ENCODE peak calls at places on chromosome 3, in nine cellular contexts. K, O, L, R, T, Z, V, U and B are unnamed samples.

GRCh38 chr3:44418549-44418948 is 58.9 kb downstream of the ZNF445 start:
- DNase-seq in K (no peak), R (no peak), L (no peak), U (no peak), O (no peak), T (no peak), Z (no peak), V (no peak), B (no peak)

GRCh38 chr3:119148493-119149180 is 2.7 kb downstream of the TEX55 start:
- DNase-seq in L (no peak), Z (peak), T (peak), R (no peak), O (no peak), V (no peak), K (no peak), U (peak), B (no peak)

GRCh38 chr3:12014613-12015012 is 10.4 kb downstream of the SYN2 start:
- DNase-seq in U (no peak), Z (no peak), K (no peak), L (no peak), V (no peak), T (no peak), O (no peak), R (no peak), B (no peak)

GRCh38 chr3:184380210-184380626 is 364 bp downstream of the CHRD start:
- DNase-seq in V (peak), Z (peak), K (peak), R (peak), T (no peak), O (peak), L (peak), U (peak), B (no peak)

GRCh38 chr3:38566215-38566528 is 70.0 kb downstream of the EXOG start:
- DNase-seq in V (peak), K (peak), R (peak), U (no peak), O (peak), Z (no peak), L (no peak), T (no peak), B (no peak)

GRCh38 chr3:113663324-113663750 is 33.1 kb downstream of the USF3 start:
- DNase-seq in V (no peak), K (no peak), R (no peak), U (no peak), L (no peak), Z (no peak), T (no peak), O (no peak), B (no peak)

GRCh38 chr3:142622447-142622846 is 26.3 kb downstream of the PLS1 start:
- DNase-seq in R (no peak), Z (no peak), O (no peak), V (no peak), U (no peak), K (no peak), T (no peak), L (no peak), B (no peak)

GRCh38 chr3:177358968-177359600 is 161.8 kb upstream of the TBL1XR1 start:
- DNase-seq in U (peak), L (peak), T (no peak), O (peak), Z (peak), K (peak), R (peak), V (peak), B (no peak)

GRCh38 chr3:129070086-129070875 is 9.7 kb downstream of the GP9 start:
- DNase-seq in R (no peak), T (no peak), K (peak), O (no peak), U (no peak), Z (no peak), L (no peak), V (no peak), B (no peak)

GRCh38 chr3:168722091-168722490 is 626.4 kb upstream of the GOLIM4 start:
- DNase-seq in R (no peak), O (no peak), K (no peak), L (no peak), V (no peak), T (peak), U (peak), Z (peak), B (no peak)

GRCh38 chr3:150743508-150743907 is 19.5 kb downstream of the SIAH2 start:
- DNase-seq in R (no peak), O (no peak), V (no peak), K (no peak), Z (peak), T (peak), L (no peak), U (peak), B (no peak)

GRCh38 chr3:38168151-38168987 is 3.0 kb downstream of the OXSR1 start:
- DNase-seq in L (no peak), O (no peak), K (no peak), R (no peak), V (no peak), U (peak), Z (peak), T (peak), B (no peak)

GRCh38 chr3:128278761-128279593 is 125.7 kb downstream of the EEFSEC start:
- DNase-seq in V (peak), R (peak), L (peak), Z (peak), T (peak), K (peak), O (peak), U (peak), B (no peak)

GRCh38 chr3:30934208-30934550 is 39.7 kb upstream of the GADL1 start:
- DNase-seq in T (peak), V (no peak), Z (peak), L (no peak), K (no peak), R (no peak), U (peak), O (no peak), B (no peak)

GRCh38 chr3:171270541-171270940 is 189.7 kb downstream of the TNIK start:
- DNase-seq in V (no peak), U (no peak), T (no peak), Z (no peak), K (no peak), O (no peak), L (no peak), R (no peak), B (no peak)

GRCh38 chr3:31369637-31370036 is 163.1 kb upstream of the STT3B start:
- DNase-seq in R (no peak), L (no peak), K (no peak), U (peak), T (peak), V (no peak), O (no peak), Z (peak), B (no peak)

GRCh38 chr3:102054543-102054942 is 205.2 kb downstream of the NFKBIZ start:
- DNase-seq in L (peak), O (no peak), K (no peak), Z (no peak), T (no peak), V (no peak), R (no peak), U (no peak), B (no peak)

GRCh38 chr3:65030847-65031463 is 343.2 kb upstream of the ADAMTS9 start:
- DNase-seq in Z (peak), U (peak), L (no peak), R (no peak), K (no peak), V (no peak), O (no peak), T (peak), B (no peak)

GRCh38 chr3:42638339-42638842 is 15.1 kb upstream of the ZBTB47 start:
- DNase-seq in T (no peak), O (no peak), R (no peak), L (no peak), Z (peak), V (no peak), U (no peak), K (no peak), B (no peak)

GRCh38 chr3:20561166-20561565 is 375.2 kb upstream of the SGO1 start:
- DNase-seq in U (peak), Z (no peak), L (no peak), V (no peak), T (no peak), K (no peak), O (no peak), R (no peak), B (no peak)

GRCh38 chr3:98811048-98811447 is 47.9 kb downstream of the ST3GAL6 start:
- DNase-seq in L (no peak), T (no peak), R (no peak), Z (no peak), V (no peak), U (no peak), O (no peak), K (no peak), B (no peak)

GRCh38 chr3:129553771-129554170 is 10.8 kb downstream of the H1-8 start:
- DNase-seq in T (no peak), U (no peak), V (no peak), K (peak), Z (no peak), R (no peak), L (no peak), O (no peak), B (no peak)

GRCh38 chr3:53137835-53138446 is 7.7 kb upstream of the RFT1 start:
- DNase-seq in O (no peak), U (no peak), K (no peak), R (no peak), T (no peak), Z (peak), V (no peak), L (no peak), B (no peak)

GRCh38 chr3:128932516-128933212 is 53.2 kb downstream of the ACAD9 start:
- DNase-seq in U (no peak), O (no peak), L (no peak), K (no peak), Z (no peak), R (no peak), V (no peak), T (no peak), B (no peak)

GRCh38 chr3:160400631-160401150 is 1.2 kb downstream of the SMC4 start:
- DNase-seq in K (peak), V (peak), O (peak), Z (peak), T (no peak), L (peak), U (no peak), R (no peak), B (no peak)

GRCh38 chr3:189975376-189975990 is 145.2 kb downstream of the P3H2 start:
- DNase-seq in T (no peak), R (no peak), Z (peak), U (peak), O (no peak), V (no peak), K (no peak), L (no peak), B (no peak)

GRCh38 chr3:11944052-11944673 is 60.0 kb upstream of the SYN2 start:
- DNase-seq in Z (peak), L (no peak), U (no peak), O (no peak), V (no peak), T (peak), R (no peak), K (no peak), B (peak)

GRCh38 chr3:102006812-102007485 is 157.6 kb downstream of the NFKBIZ start:
- DNase-seq in K (no peak), V (peak), U (peak), Z (peak), L (no peak), T (peak), O (no peak), R (peak), B (no peak)

DNA sequence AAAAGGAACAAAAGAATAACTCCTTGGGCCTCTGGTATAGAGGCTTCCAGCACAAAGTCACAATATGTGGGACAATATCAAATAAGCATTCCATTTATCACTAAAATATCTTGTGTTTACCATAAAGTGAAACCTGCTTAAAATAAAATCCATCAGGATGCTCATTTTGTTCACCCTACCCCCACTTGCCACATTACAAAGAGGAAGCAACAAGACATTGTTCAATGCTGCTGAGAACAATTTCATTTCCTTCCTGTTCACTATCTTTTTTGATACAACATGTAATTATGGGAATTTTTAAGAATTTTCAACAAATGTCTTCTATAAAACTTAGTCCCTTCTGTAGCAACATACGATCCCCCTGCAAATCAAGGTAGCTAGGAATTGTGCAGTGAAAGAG is 35.0 kb upstream of the GPR160 start:
- DNase-seq in R (no peak), Z (no peak), V (no peak), U (no peak), L (no peak), K (no peak), O (no peak), T (no peak), B (peak)
- H3K4me3 ChIP-seq in R (no peak), Z (no peak), V (no peak), U (no peak), L (no peak), K (peak), O (peak), T (no peak), B (no peak)

GRCh38 chr3:185732782-185733181 is 92.1 kb downstream of the IGF2BP2 start:
- DNase-seq in V (no peak), U (peak), R (no peak), O (no peak), L (no peak), K (no peak), Z (peak), T (peak), B (no peak)
- H3K4me3 ChIP-seq in V (no peak), U (no peak), R (no peak), O (no peak), L (no peak), K (no peak), Z (peak), T (no peak), B (no peak)

DNA sequence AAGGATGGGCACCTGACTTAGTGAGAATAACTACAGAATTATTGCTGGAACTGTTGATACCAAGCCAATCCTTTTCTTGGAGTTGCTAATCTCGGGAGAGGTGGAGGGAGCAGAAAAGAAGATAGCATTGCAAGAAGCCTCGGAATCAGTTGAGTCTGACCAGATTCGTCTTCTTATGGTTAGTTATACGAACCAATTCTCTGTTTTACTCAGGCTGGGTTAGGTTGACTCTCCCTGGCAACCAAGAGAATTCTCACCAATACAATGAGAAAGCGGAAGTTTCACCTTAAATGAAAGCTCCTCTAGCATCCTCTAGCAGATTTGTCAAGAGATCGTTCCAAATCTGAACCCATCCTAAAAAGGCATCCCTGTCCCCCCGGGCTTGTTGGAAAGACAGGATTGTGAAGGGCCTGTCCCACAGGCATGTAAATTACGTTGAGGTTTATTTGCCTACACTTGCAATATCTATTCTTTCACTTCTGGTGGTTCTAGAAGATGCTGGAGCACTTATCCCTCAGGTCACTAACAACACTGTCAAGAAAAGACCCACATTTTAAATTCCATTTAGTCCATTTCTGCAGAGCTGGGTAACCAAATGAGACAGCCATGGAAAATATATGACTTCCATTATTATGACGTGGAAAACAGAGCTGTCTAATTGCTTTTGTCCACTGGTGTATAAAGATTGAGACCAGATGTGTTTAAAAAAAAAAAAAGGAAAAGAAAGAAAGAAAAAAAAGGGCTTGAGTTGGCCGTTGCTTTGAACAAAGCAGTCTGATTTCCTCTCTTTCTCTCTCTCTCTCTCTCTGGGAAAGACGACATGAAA is 43.3 kb upstream of the UBE2E1 start:
- DNase-seq in L (no peak), O (no peak), U (peak), R (no peak), T (no peak), V (no peak), K (no peak), Z (peak), B (no peak)
- H3K4me3 ChIP-seq in L (peak), O (peak), U (no peak), R (peak), T (no peak), V (no peak), K (peak), Z (peak), B (no peak)

GRCh38 chr3:50208677-50209344 is 3.7 kb downstream of the SLC38A3 start:
- DNase-seq in K (no peak), Z (no peak), T (no peak), R (no peak), U (no peak), L (no peak), O (no peak), V (no peak), B (no peak)
- H3K4me3 ChIP-seq in K (no peak), Z (no peak), T (no peak), R (no peak), U (no peak), L (no peak), O (no peak), V (no peak), B (no peak)

DNA sequence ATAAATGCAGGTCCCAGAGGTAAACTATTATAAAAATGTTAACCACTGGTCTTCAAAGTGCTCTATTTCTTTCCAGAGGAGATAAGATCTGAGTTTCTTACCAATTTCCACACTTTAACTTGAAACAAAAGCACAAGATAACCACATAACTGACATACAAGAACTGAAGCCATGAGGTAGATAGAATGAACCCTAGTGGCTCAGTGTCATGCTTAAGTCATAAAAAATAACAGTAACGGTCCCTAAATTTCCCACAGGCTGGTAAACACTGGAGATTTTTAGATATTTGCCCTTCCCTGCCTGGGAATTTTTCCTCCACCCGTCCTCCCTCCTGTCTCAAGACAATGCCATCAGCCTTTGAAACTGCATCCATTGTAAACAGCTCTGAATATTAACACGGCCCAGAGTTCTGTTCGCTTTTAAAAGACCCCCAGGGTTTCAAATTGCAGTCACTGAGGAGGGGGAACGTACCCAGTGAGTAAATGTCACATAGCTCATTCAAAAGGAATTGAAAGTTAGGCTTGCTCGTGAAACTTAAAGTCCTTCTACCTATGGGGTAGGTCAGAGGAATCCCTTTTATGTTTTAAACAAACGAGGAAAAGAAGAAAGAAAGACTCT is 5.7 kb downstream of the LRIG1 start:
- DNase-seq in K (no peak), L (no peak), T (no peak), Z (no peak), R (no peak), U (peak), V (no peak), O (no peak), B (no peak)
- H3K4me3 ChIP-seq in K (no peak), L (no peak), T (no peak), Z (no peak), R (no peak), U (no peak), V (no peak), O (no peak), B (no peak)

GRCh38 chr3:48473617-48473952 is 27.0 kb downstream of the ATRIP start:
- DNase-seq in U (no peak), Z (no peak), R (no peak), V (no peak), O (no peak), T (no peak), K (no peak), L (no peak), B (no peak)
- H3K4me3 ChIP-seq in U (no peak), Z (no peak), R (no peak), V (no peak), O (no peak), T (no peak), K (peak), L (no peak), B (no peak)

DNA sequence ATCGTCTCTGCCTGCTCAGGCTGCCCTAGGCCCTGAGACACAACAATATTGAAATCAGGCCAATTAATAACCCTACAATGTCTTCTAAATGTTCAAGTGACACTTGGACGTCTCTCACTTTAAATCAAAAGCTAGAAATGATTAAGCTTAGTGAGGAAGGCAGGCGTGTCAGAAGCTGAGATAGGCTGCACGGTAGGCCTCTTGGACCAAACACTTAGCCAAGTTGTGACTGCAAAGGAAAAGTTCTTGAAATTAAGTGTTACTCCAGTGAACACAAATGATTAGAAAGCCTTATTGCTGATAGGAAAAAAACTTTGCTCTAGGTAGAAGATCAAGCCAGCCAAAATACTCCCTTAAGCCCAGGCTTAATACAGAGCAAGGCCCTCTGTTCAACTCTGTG is 2.2 kb downstream of the HPS3 start:
- DNase-seq in R (no peak), K (no peak), Z (peak), T (no peak), V (no peak), U (no peak), O (no peak), L (no peak), B (no peak)
- H3K4me3 ChIP-seq in R (no peak), K (no peak), Z (peak), T (no peak), V (no peak), U (no peak), O (peak), L (peak), B (no peak)

GRCh38 chr3:141368062-141368924 is at the start of gene ZBTB38:
- DNase-seq in L (peak), V (peak), R (peak), Z (peak), T (peak), U (peak), K (peak), O (peak), B (no peak)
- H3K4me3 ChIP-seq in L (peak), V (peak), R (peak), Z (peak), T (peak), U (peak), K (peak), O (peak), B (no peak)